ENCODE peak calls at places on chromosome 1, in eight cellular contexts. A is tibial nerve, X is cardiac muscle cell, I is HuH-7.5, H is astrocyte of the spinal cord, J is mesenteric fat pad, E is A549, G is ascending aorta. Y is an unnamed sample.

GRCh38 chr1:168229893-168230292 is 4.1 kb downstream of the SFT2D2 start:
- DNase-seq in I (no peak), J (no peak), G (no peak), E (no peak), X (no peak), H (no peak), A (no peak), Y (no peak)

GRCh38 chr1:243233908-243234307 is 21.2 kb downstream of the CEP170 start:
- DNase-seq in X (peak), E (no peak), A (no peak), J (no peak), I (no peak), G (no peak), H (peak), Y (no peak)

GRCh38 chr1:206587904-206588303 is 24.4 kb downstream of the EIF2D start:
- DNase-seq in E (no peak), A (no peak), X (no peak), J (no peak), H (no peak), I (no peak), G (no peak), Y (no peak)

GRCh38 chr1:224851850-224852261 is 77.6 kb upstream of the DNAH14 start:
- DNase-seq in H (no peak), X (no peak), I (no peak), G (no peak), E (no peak), J (no peak), A (no peak), Y (no peak)

GRCh38 chr1:39635205-39635870 is 4.1 kb downstream of the HEYL start:
- DNase-seq in E (no peak), A (peak), X (peak), J (no peak), I (no peak), G (no peak), H (no peak), Y (no peak)

GRCh38 chr1:27006683-27007082 is 6.0 kb downstream of the TENT5B start:
- DNase-seq in I (no peak), X (no peak), E (no peak), G (no peak), A (no peak), H (no peak), J (no peak), Y (no peak)

GRCh38 chr1:62076286-62076685 is 118.4 kb upstream of the L1TD1 start:
- DNase-seq in A (no peak), G (no peak), H (peak), E (peak), X (peak), I (no peak), J (no peak), Y (no peak)

GRCh38 chr1:10968411-10968826 is 44.0 kb upstream of the TARDBP start:
- DNase-seq in E (no peak), A (no peak), I (no peak), J (no peak), X (peak), G (no peak), H (no peak), Y (peak)

GRCh38 chr1:53583021-53583902 is 124.1 kb downstream of the DMRTB1 start:
- DNase-seq in I (no peak), J (peak), H (no peak), X (peak), E (no peak), G (no peak), A (no peak), Y (no peak)

GRCh38 chr1:166947398-166948043 is 27.8 kb downstream of the ILDR2 start:
- DNase-seq in X (peak), I (no peak), J (no peak), G (no peak), A (peak), H (peak), E (no peak), Y (peak)

GRCh38 chr1:65688848-65689247 is 103.8 kb upstream of the PDE4B start:
- DNase-seq in I (no peak), H (no peak), X (peak), A (no peak), E (no peak), G (no peak), J (no peak), Y (no peak)

Y was measured in testis.